ENCODE peak calls at places on chromosomes 7 and 10, in nine cellular contexts. P is A549; Q is CD8-positive, alpha-beta T cell; Y is aorta; Z is H9; F is endothelial cell of umbilical vein; C is CD8-positive, alpha-beta memory T cell; G is WERI-Rb-1; N is lower lobe of right lung. X is an unnamed sample.

GRCh38 chr7:39609462-39610149 is 13.8 kb upstream of the RALA start:
- DNase-seq in P (no peak), Q (peak; percentile 40), Y (peak; percentile 47), Z (peak; percentile 54), F (peak; percentile 59), C (no peak), G (no peak), N (peak; percentile 57), X (no peak)

GRCh38 chr10:105358911-105359310 is 717.8 kb downstream of the SORCS3 start:
- DNase-seq in P (no peak), Q (no peak), Y (no peak), Z (no peak), F (no peak), C (no peak), G (no peak), N (no peak), X (no peak)

GRCh38 chr10:103633846-103634245 is 140.3 kb downstream of the NEURL1 start:
- DNase-seq in P (no peak), Q (no peak), Y (no peak), Z (no peak), F (no peak), C (no peak), G (no peak), N (no peak), X (no peak)

GRCh38 chr7:112453505-112454171 is 3.4 kb downstream of the IFRD1 start:
- DNase-seq in P (peak; percentile 11), Q (no peak), Y (no peak), Z (no peak), F (peak; percentile 59), C (no peak), G (no peak), N (no peak), X (no peak)

GRCh38 chr10:58674260-58674659 is 161.6 kb downstream of the BICC1 start:
- DNase-seq in P (no peak), Q (no peak), Y (no peak), Z (no peak), F (no peak), C (no peak), G (no peak), N (no peak), X (no peak)

GRCh38 chr10:122577311-122577885 is 16.8 kb downstream of the DMBT1 start:
- DNase-seq in P (no peak), Q (no peak), Y (no peak), Z (no peak), F (no peak), C (no peak), G (no peak), N (no peak), X (no peak)

GRCh38 chr7:33195264-33195663 is 65.9 kb downstream of the BBS9 start:
- DNase-seq in P (peak; percentile 21), Q (no peak), Y (no peak), Z (no peak), F (no peak), C (no peak), G (no peak), N (no peak), X (no peak)

GRCh38 chr7:95642173-95642572 is 45.9 kb upstream of the PDK4 start:
- DNase-seq in P (no peak), Q (no peak), Y (no peak), Z (no peak), F (no peak), C (no peak), G (no peak), N (no peak), X (no peak)

GRCh38 chr10:133393401-133394063 is 425 bp upstream of the MTG1 start:
- DNase-seq in P (no peak), Q (no peak), Y (no peak), Z (peak; percentile 31), F (no peak), C (no peak), G (no peak), N (peak; percentile 32), X (no peak)

GRCh38 chr7:80705164-80705781 is 66.8 kb downstream of the CD36 start:
- DNase-seq in P (no peak), Q (no peak), Y (no peak), Z (no peak), F (no peak), C (no peak), G (no peak), N (no peak), X (no peak)

GRCh38 chr10:62805139-62806092 is 896 bp downstream of the ADO start:
- DNase-seq in P (peak; percentile 33), Q (no peak), Y (no peak), Z (peak; percentile 62), F (peak; percentile 51), C (peak; percentile 50), G (peak; percentile 42), N (peak; percentile 71), X (peak; percentile 36)

GRCh38 chr7:103150192-103150591 is 1.3 kb upstream of the NAPEPLD start:
- DNase-seq in P (no peak), Q (no peak), Y (no peak), Z (no peak), F (no peak), C (no peak), G (no peak), N (no peak), X (no peak)

GRCh38 chr10:128499956-128500355 is 373.7 kb upstream of the MKI67 start:
- DNase-seq in P (no peak), Q (no peak), Y (no peak), Z (no peak), F (no peak), C (no peak), G (no peak), N (no peak), X (no peak)

GRCh38 chr10:86083206-86083605 is 283.4 kb downstream of the GRID1 start:
- DNase-seq in P (no peak), Q (no peak), Y (no peak), Z (no peak), F (no peak), C (no peak), G (no peak), N (no peak), X (no peak)

GRCh38 chr10:24893127-24893526 is 59.3 kb downstream of the PRTFDC1 start:
- DNase-seq in P (no peak), Q (no peak), Y (no peak), Z (no peak), F (no peak), C (no peak), G (no peak), N (no peak), X (no peak)

GRCh38 chr10:102455893-102456471 is 4.6 kb upstream of the C10orf95 start:
- DNase-seq in P (peak; percentile 63), Q (no peak), Y (no peak), Z (peak; percentile 64), F (no peak), C (no peak), G (peak; percentile 88), N (peak; percentile 61), X (no peak)

GRCh38 chr10:127216786-127217185 is 20.4 kb upstream of the INSYN2A start:
- DNase-seq in P (no peak), Q (no peak), Y (no peak), Z (no peak), F (no peak), C (no peak), G (no peak), N (no peak), X (no peak)

GRCh38 chr7:111650456-111650999 is 88.2 kb upstream of the IMMP2L start:
- DNase-seq in P (peak; percentile 88), Q (no peak), Y (no peak), Z (no peak), F (peak; percentile 40), C (no peak), G (no peak), N (no peak), X (no peak)

DNA sequence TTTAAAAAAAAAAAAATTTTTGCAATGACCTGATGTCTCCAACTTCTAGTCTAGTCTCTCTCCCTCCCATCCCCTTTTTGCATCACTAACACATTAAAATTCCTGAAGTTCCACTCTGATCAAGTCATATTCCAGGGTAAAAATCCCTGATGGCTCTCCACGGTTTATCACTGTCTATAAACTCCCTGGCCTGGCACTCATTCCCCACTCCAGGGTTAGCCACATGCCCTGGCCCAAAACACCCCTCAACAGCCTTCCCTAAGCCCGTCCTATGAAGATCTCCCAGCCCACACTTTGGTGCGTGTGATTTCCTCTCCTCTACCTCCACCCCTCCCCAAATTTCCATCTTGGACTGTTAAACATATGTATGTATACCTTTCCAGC is 125.4 kb downstream of the JAZF1 start:
- DNase-seq in P (peak; percentile 77), Q (no peak), Y (no peak), Z (no peak), F (no peak), C (no peak), G (no peak), N (no peak), X (no peak)
- H3K27ac ChIP-seq in P (peak overlapping the region; percentile 92), Q (no peak overlapping the region), Y (no peak overlapping the region), Z (no peak overlapping the region), F (no peak overlapping the region), C (no peak overlapping the region), G (no peak overlapping the region), N (no peak overlapping the region), X (no peak overlapping the region)

GRCh38 chr7:151116603-151117002 is 30.3 kb downstream of the AGAP3 start:
- DNase-seq in P (no peak), Q (no peak), Y (no peak), Z (no peak), F (no peak), C (no peak), G (no peak), N (no peak), X (no peak)

GRCh38 chr7:151117565-151117964 is 31.3 kb downstream of the AGAP3 start:
- DNase-seq in P (no peak), Q (peak; percentile 42), Y (no peak), Z (no peak), F (no peak), C (peak; percentile 69), G (no peak), N (peak; percentile 52), X (no peak)

GRCh38 chr7:151118108-151119054 is 32.1 kb downstream of the AGAP3 start:
- DNase-seq in P (no peak), Q (no peak), Y (no peak), Z (no peak), F (no peak), C (no peak), G (no peak), N (no peak), X (no peak)

GRCh38 chr7:151115836-151116418 is 29.7 kb downstream of the AGAP3 start:
- DNase-seq in P (no peak), Q (no peak), Y (no peak), Z (no peak), F (no peak), C (no peak), G (no peak), N (peak; percentile 94), X (no peak)

GRCh38 chr7:151117041-151117440 is 30.8 kb downstream of the AGAP3 start:
- DNase-seq in P (no peak), Q (no peak), Y (no peak), Z (no peak), F (no peak), C (no peak), G (no peak), N (peak; percentile 42), X (no peak)
- H3K27ac ChIP-seq in P (no peak overlapping the region), Q (no peak overlapping the region), Y (no peak overlapping the region), Z (no peak overlapping the region), F (no peak overlapping the region), C (peak overlapping the region; percentile 16), G (no peak overlapping the region), N (peak overlapping the region; percentile 72), X (no peak overlapping the region)

GRCh38 chr10:44005788-44006099 is 357.1 kb upstream of the ZNF32 start:
- DNase-seq in P (no peak), Q (no peak), Y (no peak), Z (no peak), F (no peak), C (no peak), G (no peak), N (no peak), X (no peak)
- H3K27ac ChIP-seq in P (no peak overlapping the region), Q (no peak overlapping the region), Y (no peak overlapping the region), Z (no peak overlapping the region), F (no peak overlapping the region), C (no peak overlapping the region), G (no peak overlapping the region), N (no peak overlapping the region), X (no peak overlapping the region)

GRCh38 chr10:44991571-44991970 is 9.2 kb upstream of the ZNF22 start:
- DNase-seq in P (no peak), Q (no peak), Y (peak; percentile 56), Z (no peak), F (no peak), C (no peak), G (no peak), N (no peak), X (no peak)
- H3K27ac ChIP-seq in P (no peak overlapping the region), Q (no peak overlapping the region), Y (peak overlapping the region; percentile 45), Z (no peak overlapping the region), F (no peak overlapping the region), C (no peak overlapping the region), G (no peak overlapping the region), N (peak overlapping the region; percentile 24), X (peak overlapping the region; percentile 24)